ENCODE peak calls at places on chromosome 22, in six cellular contexts. K, G, Z, T, N and O are unnamed samples.

GRCh38 chr22:42430486-42431125 is 1.6 kb downstream of the NFAM1 start:
- DNase-seq in K (no peak), G (no peak), Z (no peak), T (no peak), N (no peak), O (no peak)

GRCh38 chr22:32469799-32470212 is 4.8 kb upstream of the FBXO7 start:
- DNase-seq in K (no peak), G (no peak), Z (no peak), T (peak), N (no peak), O (no peak)

GRCh38 chr22:27718186-27719032 is 83.1 kb downstream of the MN1 start:
- DNase-seq in K (no peak), G (no peak), Z (peak), T (peak), N (no peak), O (no peak)

GRCh38 chr22:27627444-27627833 is 174.1 kb downstream of the MN1 start:
- DNase-seq in K (no peak), G (no peak), Z (no peak), T (no peak), N (no peak), O (no peak)

GRCh38 chr22:20545681-20546521 is 38.5 kb downstream of the MED15 start:
- DNase-seq in K (no peak), G (no peak), Z (no peak), T (no peak), N (no peak), O (no peak)

GRCh38 chr22:46714550-46714949 is 23.5 kb downstream of the CERK start:
- DNase-seq in K (no peak), G (no peak), Z (no peak), T (no peak), N (no peak), O (no peak)

GRCh38 chr22:50525991-50526848 is 822 bp upstream of the SCO2 start:
- DNase-seq in K (peak), G (peak), Z (peak), T (peak), N (peak), O (peak)

GRCh38 chr22:25900880-25901279 is 158.9 kb downstream of the MYO18B start:
- DNase-seq in K (no peak), G (no peak), Z (no peak), T (peak), N (no peak), O (no peak)

GRCh38 chr22:37020192-37020479 is 594 bp downstream of the MPST start:
- DNase-seq in K (no peak), G (no peak), Z (peak), T (peak), N (peak), O (no peak)

GRCh38 chr22:30640361-30640760 is 4.8 kb downstream of the SLC35E4 start:
- DNase-seq in K (no peak), G (no peak), Z (no peak), T (no peak), N (no peak), O (no peak)

GRCh38 chr22:26722159-26722558 is 64.8 kb downstream of the MIAT start:
- DNase-seq in K (no peak), G (no peak), Z (no peak), T (no peak), N (no peak), O (no peak)

GRCh38 chr22:39296535-39296934 is 22.9 kb downstream of the RPL3 start:
- DNase-seq in K (no peak), G (no peak), Z (no peak), T (no peak), N (no peak), O (no peak)

GRCh38 chr22:27075028-27075678 is 417.8 kb downstream of the MIAT start:
- DNase-seq in K (no peak), G (no peak), Z (no peak), T (no peak), N (peak), O (no peak)

GRCh38 chr22:20927940-20928572 is 10.8 kb downstream of the CRKL start:
- DNase-seq in K (no peak), G (no peak), Z (no peak), T (no peak), N (no peak), O (no peak)

GRCh38 chr22:25113316-25113721 is 86.3 kb upstream of the CRYBB3 start:
- DNase-seq in K (no peak), G (no peak), Z (peak), T (no peak), N (no peak), O (no peak)

GRCh38 chr22:19843857-19844422 is 10.7 kb downstream of the GNB1L start:
- DNase-seq in K (no peak), G (no peak), Z (no peak), T (no peak), N (no peak), O (no peak)

GRCh38 chr22:28329582-28330073 is 350.0 kb downstream of the TTC28 start:
- DNase-seq in K (no peak), G (no peak), Z (no peak), T (no peak), N (no peak), O (no peak)

GRCh38 chr22:23240639-23241389 is 60.5 kb downstream of the BCR start:
- DNase-seq in K (peak), G (no peak), Z (no peak), T (no peak), N (peak), O (no peak)

GRCh38 chr22:48496987-48497650 is 1330.6 kb downstream of the BRD1 start:
- DNase-seq in K (no peak), G (no peak), Z (no peak), T (no peak), N (no peak), O (no peak)

GRCh38 chr22:31882971-31883370 is 61.4 kb upstream of the YWHAH start:
- DNase-seq in K (no peak), G (no peak), Z (no peak), T (no peak), N (no peak), O (no peak)

GRCh38 chr22:39526736-39527171 is 5.8 kb downstream of the RPS19BP1 start:
- DNase-seq in K (no peak), G (no peak), Z (no peak), T (no peak), N (peak), O (no peak)

GRCh38 chr22:20981787-20982562 is at the start of gene LZTR1:
- DNase-seq in K (peak), G (peak), Z (peak), T (peak), N (peak), O (peak)